ENCODE peak calls at places on chromosomes 7 and 10, in eight cellular contexts. S is fibroblast of gingiva, O is HTR-8/SVneo, U is iPS-NIHi11, B is colonic mucosa, J is BE2C, G is NAMALWA, D is right cardiac atrium. M is an unnamed sample.

GRCh38 chr10:95246582-95247051 is 44.2 kb downstream of the PDLIM1 start:
- DNase-seq in S (peak), O (peak), U (peak), B (peak), J (peak), G (peak), D (peak), M (peak)

GRCh38 chr10:84348860-84349259 is 20.5 kb downstream of the CCSER2 start:
- DNase-seq in S (peak), O (peak), U (no peak), B (no peak), J (no peak), G (no peak), D (no peak), M (no peak)

GRCh38 chr10:65838811-65839210 is 1087.0 kb upstream of the LRRTM3 start:
- DNase-seq in S (no peak), O (no peak), U (no peak), B (no peak), J (no peak), G (no peak), D (no peak), M (no peak)

GRCh38 chr10:79137826-79138225 is 69.1 kb downstream of the ZMIZ1 start:
- DNase-seq in S (no peak), O (peak), U (peak), B (no peak), J (no peak), G (peak), D (peak), M (no peak)

GRCh38 chr7:122622682-122623081 is 76.2 kb downstream of the RNF133 start:
- DNase-seq in S (no peak), O (no peak), U (no peak), B (no peak), J (no peak), G (no peak), D (no peak), M (no peak)

GRCh38 chr7:40354736-40355135 is 219.9 kb downstream of the SUGCT start:
- DNase-seq in S (peak), O (no peak), U (no peak), B (no peak), J (no peak), G (no peak), D (no peak), M (no peak)

GRCh38 chr10:47261121-47261520 is 38.9 kb upstream of the GDF10 start:
- DNase-seq in S (no peak), O (no peak), U (no peak), B (no peak), J (no peak), G (peak), D (no peak), M (no peak)

GRCh38 chr7:21318190-21318915 is 109.5 kb upstream of the SP4 start:
- DNase-seq in S (no peak), O (peak), U (no peak), B (no peak), J (no peak), G (no peak), D (no peak), M (no peak)

GRCh38 chr10:131431541-131431940 is 120.0 kb upstream of the TCERG1L start:
- DNase-seq in S (no peak), O (no peak), U (no peak), B (no peak), J (no peak), G (no peak), D (no peak), M (no peak)

M was measured in body of pancreas.